ENCODE peak calls at places on chromosomes 13 and 19, in four cellular contexts. One of them, this sample, is unnamed.

GRCh38 chr13:84399320-84400085 is 517.2 kb upstream of the SLITRK1 start:
- DNase-seq in HepG2: peak; percentile 30
- DNase-seq in K562: no peak
- DNase-seq in GM12878: no peak
- DNase-seq in this sample: no peak

GRCh38 chr13:93066187-93066586 is 160.4 kb upstream of the GPC6 start:
- DNase-seq in HepG2: no peak
- DNase-seq in K562: no peak
- DNase-seq in GM12878: no peak
- DNase-seq in this sample: no peak

GRCh38 chr19:4807188-4807587 is 15.7 kb downstream of the FEM1A start:
- DNase-seq in HepG2: no peak
- DNase-seq in K562: no peak
- DNase-seq in GM12878: no peak
- DNase-seq in this sample: no peak

GRCh38 chr19:47609885-47610545 is 1.1 kb downstream of the BICRA start:
- DNase-seq in HepG2: peak; percentile 41
- DNase-seq in K562: peak; percentile 48
- DNase-seq in GM12878: no peak
- DNase-seq in this sample: no peak

GRCh38 chr19:50167314-50167721 is 4.2 kb upstream of the IZUMO2 start:
- DNase-seq in HepG2: peak; percentile 15
- DNase-seq in K562: no peak
- DNase-seq in GM12878: no peak
- DNase-seq in this sample: no peak

GRCh38 chr19:7213628-7214328 is 80.4 kb downstream of the INSR start:
- DNase-seq in HepG2: no peak
- DNase-seq in K562: no peak
- DNase-seq in GM12878: no peak
- DNase-seq in this sample: no peak

GRCh38 chr19:49887653-49888477 is 8.8 kb downstream of the IL4I1 start:
- DNase-seq in HepG2: no peak
- DNase-seq in K562: no peak
- DNase-seq in GM12878: no peak
- DNase-seq in this sample: no peak

GRCh38 chr13:79289557-79289956 is 116.5 kb downstream of the RBM26 start:
- DNase-seq in HepG2: no peak
- DNase-seq in K562: no peak
- DNase-seq in GM12878: no peak
- DNase-seq in this sample: no peak

GRCh38 chr13:19586904-19587634 is 25.7 kb upstream of the TPTE2 start:
- DNase-seq in HepG2: peak; percentile 65
- DNase-seq in K562: peak; percentile 20
- DNase-seq in GM12878: peak; percentile 65
- DNase-seq in this sample: no peak

GRCh38 chr13:74767031-74767430 is 632.8 kb upstream of the KLF12 start:
- DNase-seq in HepG2: no peak
- DNase-seq in K562: no peak
- DNase-seq in GM12878: no peak
- DNase-seq in this sample: no peak

GRCh38 chr19:19661675-19662251 is 1.7 kb downstream of the ATP13A1 start:
- DNase-seq in HepG2: peak; percentile 66
- DNase-seq in K562: peak; percentile 31
- DNase-seq in GM12878: peak; percentile 93
- DNase-seq in this sample: no peak

GRCh38 chr13:112446347-112446861 is 70.2 kb downstream of the SPACA7 start:
- DNase-seq in HepG2: no peak
- DNase-seq in K562: no peak
- DNase-seq in GM12878: no peak
- DNase-seq in this sample: no peak

GRCh38 chr13:101258071-101258470 is 158.2 kb downstream of the NALCN start:
- DNase-seq in HepG2: peak; percentile 9
- DNase-seq in K562: no peak
- DNase-seq in GM12878: peak; percentile 66
- DNase-seq in this sample: no peak

GRCh38 chr13:50357586-50358118 is 342.4 kb downstream of the KCNRG start:
- DNase-seq in HepG2: no peak
- DNase-seq in K562: no peak
- DNase-seq in GM12878: no peak
- DNase-seq in this sample: no peak

GRCh38 chr19:22882797-22883196 is 50.7 kb downstream of the ZNF723 start:
- DNase-seq in HepG2: peak; percentile 15
- DNase-seq in K562: no peak
- DNase-seq in GM12878: no peak
- DNase-seq in this sample: no peak

GRCh38 chr19:13864513-13865242 is 12.3 kb upstream of the NANOS3 start:
- DNase-seq in HepG2: no peak
- DNase-seq in K562: peak; percentile 46
- DNase-seq in GM12878: no peak
- DNase-seq in this sample: no peak

GRCh38 chr19:58317481-58318072 is 9.2 kb upstream of the ZSCAN22 start:
- DNase-seq in HepG2: no peak
- DNase-seq in K562: peak; percentile 36
- DNase-seq in GM12878: no peak
- DNase-seq in this sample: no peak

GRCh38 chr13:99072941-99073340 is 95.1 kb upstream of the DOCK9 start:
- DNase-seq in HepG2: no peak
- DNase-seq in K562: no peak
- DNase-seq in GM12878: no peak
- DNase-seq in this sample: no peak
- TF ChIP-seq RFX5 in HepG2: no peak
- TF ChIP-seq RFX5 in K562: no peak
- TF ChIP-seq RFX5 in GM12878: no peak
- TF ChIP-seq RFX5 in this sample: no peak

GRCh38 chr13:114132419-114133121 is at the start of gene RASA3:
- DNase-seq in HepG2: no peak
- DNase-seq in K562: peak; percentile 93
- DNase-seq in GM12878: no peak
- DNase-seq in this sample: peak; percentile 58

GRCh38 chr13:114131581-114132418 is 623 bp downstream of the RASA3 start:
- DNase-seq in HepG2: no peak
- DNase-seq in K562: peak; percentile 69
- DNase-seq in GM12878: no peak
- DNase-seq in this sample: no peak

GRCh38 chr13:114130131-114130707 is 2.2 kb downstream of the RASA3 start:
- DNase-seq in HepG2: no peak
- DNase-seq in K562: no peak
- DNase-seq in GM12878: no peak
- DNase-seq in this sample: no peak

GRCh38 chr13:114129649-114130062 is 2.8 kb downstream of the RASA3 start:
- DNase-seq in HepG2: no peak
- DNase-seq in K562: no peak
- DNase-seq in GM12878: no peak
- DNase-seq in this sample: no peak

DNA sequence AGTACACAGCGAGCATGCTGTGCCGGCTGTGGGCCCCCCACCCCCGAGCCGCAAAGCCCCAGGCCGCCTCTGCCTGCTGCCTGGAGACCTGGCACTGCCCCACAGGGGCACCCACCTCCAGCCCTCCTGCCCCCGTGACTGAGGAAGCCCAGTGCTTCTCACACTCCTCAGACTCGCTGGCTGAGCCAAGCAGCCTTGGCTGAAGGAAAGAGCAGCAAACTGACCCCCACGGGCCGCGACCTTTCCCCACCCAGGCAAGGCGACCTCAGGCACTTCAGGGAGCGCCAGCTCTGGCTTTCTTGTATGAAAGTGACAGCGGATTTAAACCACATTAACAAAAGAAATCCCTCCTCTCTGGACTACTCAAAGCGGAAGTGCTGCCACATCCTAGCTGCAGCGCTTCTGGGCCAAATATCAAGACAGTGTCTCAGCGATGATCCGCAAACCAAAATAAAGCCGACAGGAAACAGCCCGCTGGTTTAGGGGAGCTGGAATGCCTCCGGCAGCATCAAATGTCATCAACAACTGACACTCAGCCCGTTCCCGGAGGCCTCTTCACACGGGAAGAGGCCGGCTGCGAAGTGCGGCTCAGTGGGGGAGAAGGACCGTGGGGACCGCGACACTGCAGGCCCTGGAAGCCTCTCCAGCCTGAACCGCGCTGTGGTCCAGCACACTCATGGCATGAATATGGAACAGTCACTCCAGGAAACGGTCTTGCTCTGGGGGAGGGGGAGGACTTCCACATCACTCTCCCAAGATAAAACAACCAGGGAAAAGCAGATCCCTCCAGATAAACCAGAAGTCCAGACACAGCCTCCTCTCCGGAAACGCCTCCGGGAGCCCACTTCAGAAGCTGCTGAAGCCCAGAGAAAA is 1.5 kb downstream of the RASA3 start:
- DNase-seq in HepG2: no peak
- DNase-seq in K562: peak; percentile 37
- DNase-seq in GM12878: no peak
- DNase-seq in this sample: no peak
- TF ChIP-seq SRF in HepG2: no peak
- TF ChIP-seq SRF in K562: no peak
- TF ChIP-seq SRF in GM12878: no peak
- TF ChIP-seq SRF in this sample: no peak

GRCh38 chr13:25733061-25733491 is 318.7 kb downstream of the SHISA2 start:
- DNase-seq in HepG2: no peak
- DNase-seq in K562: no peak
- DNase-seq in GM12878: no peak
- DNase-seq in this sample: no peak
- TF ChIP-seq RFX5 in HepG2: no peak
- TF ChIP-seq RFX5 in K562: no peak
- TF ChIP-seq RFX5 in GM12878: no peak
- TF ChIP-seq RFX5 in this sample: no peak

GRCh38 chr13:30125422-30126073 is 181.8 kb downstream of the KATNAL1 start:
- DNase-seq in HepG2: peak; percentile 43
- DNase-seq in K562: no peak
- DNase-seq in GM12878: no peak
- DNase-seq in this sample: no peak
- TF ChIP-seq SRF in HepG2: no peak
- TF ChIP-seq SRF in K562: no peak
- TF ChIP-seq SRF in GM12878: no peak
- TF ChIP-seq SRF in this sample: no peak

DNA sequence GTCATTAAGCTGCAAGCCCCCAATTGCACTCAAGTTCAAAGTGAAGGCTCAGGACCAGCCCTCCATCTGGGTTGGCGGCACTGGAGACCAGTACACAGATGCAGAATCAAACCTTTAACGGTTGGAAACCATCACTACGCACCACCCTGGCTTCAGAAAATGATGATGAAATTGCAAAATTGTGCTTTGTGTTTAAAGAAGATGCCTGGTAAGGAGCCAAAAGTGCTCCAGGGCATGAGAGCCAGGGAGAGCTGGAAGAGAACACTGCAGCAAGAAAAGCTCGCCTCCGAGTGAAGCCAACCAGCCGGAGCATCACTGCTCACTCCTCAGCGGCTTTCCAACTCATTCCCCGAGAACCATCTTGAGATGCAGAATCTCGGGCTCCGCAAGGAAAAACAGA is 219.8 kb downstream of the RAP2A start:
- DNase-seq in HepG2: no peak
- DNase-seq in K562: no peak
- DNase-seq in GM12878: no peak
- DNase-seq in this sample: no peak
- TF ChIP-seq RFX5 in HepG2: no peak
- TF ChIP-seq RFX5 in K562: no peak
- TF ChIP-seq RFX5 in GM12878: no peak
- TF ChIP-seq RFX5 in this sample: no peak

DNA sequence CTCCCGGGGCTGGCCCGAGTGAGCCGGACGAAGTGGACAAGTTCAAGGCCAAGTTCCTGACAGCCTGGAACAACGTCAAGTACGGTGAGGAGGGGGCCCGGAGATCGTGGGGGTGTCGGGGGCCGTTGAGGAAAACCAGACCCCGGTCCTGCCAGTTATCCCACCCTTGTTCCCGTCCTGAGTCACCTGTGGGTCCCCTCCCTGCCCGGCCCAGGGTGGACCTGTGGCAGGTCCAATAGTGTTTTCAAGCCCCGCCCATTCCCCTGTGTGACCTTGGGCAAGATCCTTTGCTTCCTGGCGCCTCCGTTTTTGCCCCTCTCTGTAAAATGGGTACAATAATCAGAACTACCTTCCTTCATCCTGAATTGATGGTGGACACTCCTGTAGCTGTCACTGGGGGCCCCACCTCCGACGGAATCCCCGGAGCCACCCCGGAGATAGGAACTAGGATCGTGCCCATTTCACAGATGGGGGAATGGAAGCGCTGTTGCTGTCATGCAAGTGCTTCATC is 593 bp downstream of the ATG4D start:
- DNase-seq in HepG2: no peak
- DNase-seq in K562: peak; percentile 65
- DNase-seq in GM12878: no peak
- DNase-seq in this sample: no peak
- TF ChIP-seq SRF in HepG2: no peak
- TF ChIP-seq SRF in K562: no peak
- TF ChIP-seq SRF in GM12878: no peak
- TF ChIP-seq SRF in this sample: no peak

GRCh38 chr19:18208098-18208951 is 4.5 kb upstream of the RAB3A start:
- DNase-seq in HepG2: no peak
- DNase-seq in K562: peak; percentile 74
- DNase-seq in GM12878: no peak
- DNase-seq in this sample: peak; percentile 86
- TF ChIP-seq RFX5 in HepG2: no peak
- TF ChIP-seq RFX5 in K562: no peak
- TF ChIP-seq RFX5 in GM12878: no peak
- TF ChIP-seq RFX5 in this sample: no peak

DNA sequence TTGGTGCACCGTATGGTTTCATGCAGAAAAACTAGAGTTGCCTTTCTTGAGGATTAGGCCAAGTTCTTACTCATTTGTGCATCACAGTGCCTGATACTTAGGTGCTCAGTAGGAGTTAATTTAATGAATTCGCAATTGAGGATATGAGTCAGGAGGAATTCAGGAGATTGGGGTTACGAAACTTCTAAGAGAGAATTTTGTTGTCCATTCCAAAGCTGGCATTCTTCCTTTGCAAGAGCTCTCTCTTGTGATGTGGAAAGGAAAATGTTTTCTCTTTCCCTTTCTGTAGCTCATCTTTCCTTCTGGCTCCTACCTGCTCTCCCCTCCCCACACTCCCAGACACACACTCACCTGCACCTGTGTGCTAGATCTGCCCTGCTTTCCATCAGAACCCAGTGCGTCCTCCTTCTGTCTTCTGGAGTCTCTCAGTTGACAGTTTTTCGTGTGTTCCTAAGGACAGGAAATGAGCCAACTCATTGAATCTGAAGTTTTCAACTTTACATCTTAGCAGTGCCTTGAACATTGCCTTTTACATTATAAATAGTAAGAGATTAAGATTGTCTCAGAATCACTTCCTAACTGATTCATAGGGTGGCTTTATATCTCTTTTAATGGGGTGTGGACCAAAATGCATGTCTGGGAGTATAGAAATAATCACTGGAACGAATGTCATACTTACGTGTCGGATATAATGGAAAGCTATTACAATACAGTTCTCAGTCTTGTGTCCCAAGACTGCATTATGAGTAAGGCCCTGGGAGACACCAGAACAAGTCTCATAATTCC is 19.7 kb upstream of the ERCC5 start:
- DNase-seq in HepG2: no peak
- DNase-seq in K562: no peak
- DNase-seq in GM12878: no peak
- DNase-seq in this sample: no peak
- TF ChIP-seq SRF in HepG2: no peak
- TF ChIP-seq SRF in K562: no peak
- TF ChIP-seq SRF in GM12878: no peak
- TF ChIP-seq SRF in this sample: no peak

This sample was measured in H1.